ENCODE peak calls at places on chromosomes 2 and 18, in four cellular contexts. M, Z, C and W are unnamed samples.

GRCh38 chr18:24611075-24611474 is 150.6 kb downstream of the HRH4 start:
- DNase-seq in C (no peak), M (no peak), Z (peak), W (no peak)

GRCh38 chr2:288743-289361 is 961 bp upstream of the ALKAL2 start:
- DNase-seq in Z (no peak), M (no peak), C (no peak), W (no peak)

GRCh38 chr2:138029238-138029637 is 65.0 kb downstream of the HNMT start:
- DNase-seq in M (no peak), C (no peak), Z (no peak), W (no peak)

GRCh38 chr2:50476174-50476573 is 555.8 kb downstream of the NRXN1 start:
- DNase-seq in Z (no peak), C (no peak), M (no peak), W (no peak)

GRCh38 chr2:43255249-43255960 is 29.0 kb upstream of the ZFP36L2 start:
- DNase-seq in M (no peak), C (peak), Z (no peak), W (no peak)

GRCh38 chr2:125471963-125472362 is 1184.0 kb upstream of the GYPC start:
- DNase-seq in M (no peak), C (peak), Z (peak), W (no peak)

GRCh38 chr2:144519934-144520717 is at the start of gene ZEB2:
- DNase-seq in C (peak), Z (peak), M (peak), W (no peak)

GRCh38 chr2:158071018-158071417 is 30.7 kb upstream of the UPP2 start:
- DNase-seq in Z (no peak), M (no peak), C (no peak), W (no peak)

GRCh38 chr2:102271844-102272243 is 39.5 kb upstream of the IL1RL1 start:
- DNase-seq in Z (no peak), C (no peak), M (no peak), W (no peak)

GRCh38 chr2:100767810-100768806 is 51.8 kb upstream of the NPAS2 start:
- DNase-seq in C (peak), Z (no peak), M (no peak), W (no peak)

GRCh38 chr2:162126145-162126926 is 25.7 kb downstream of the GCG start:
- DNase-seq in M (no peak), Z (no peak), C (no peak), W (peak)

GRCh38 chr2:157246212-157247067 is 11.1 kb upstream of the GALNT5 start:
- DNase-seq in C (no peak), Z (no peak), M (no peak), W (peak)

GRCh38 chr2:101328474-101329007 is 20.0 kb upstream of the RNF149 start:
- DNase-seq in C (no peak), M (no peak), Z (no peak), W (peak)

GRCh38 chr2:129929321-129930290 is 49.9 kb upstream of the RAB6C start:
- DNase-seq in C (no peak), M (no peak), Z (peak), W (no peak)

GRCh38 chr2:45874324-45874723 is 222.8 kb downstream of the PRKCE start:
- DNase-seq in C (no peak), Z (no peak), M (no peak), W (no peak)

GRCh38 chr2:127721311-127721977 is 20.1 kb downstream of the SFT2D3 start:
- DNase-seq in C (no peak), Z (no peak), M (no peak), W (no peak)

GRCh38 chr18:22560797-22561196 is 143.1 kb upstream of the CTAGE1 start:
- DNase-seq in Z (no peak), M (no peak), C (no peak), W (no peak)
- H3K9ac ChIP-seq in Z (no peak), M (no peak), C (no peak), W (no peak)

GRCh38 chr2:48734576-48735303 is 20.8 kb downstream of the LHCGR start:
- DNase-seq in Z (no peak), C (no peak), M (no peak), W (no peak)
- TF ChIP-seq HDAC6 in Z (no peak), C (no peak), M (no peak), W (no peak)

DNA sequence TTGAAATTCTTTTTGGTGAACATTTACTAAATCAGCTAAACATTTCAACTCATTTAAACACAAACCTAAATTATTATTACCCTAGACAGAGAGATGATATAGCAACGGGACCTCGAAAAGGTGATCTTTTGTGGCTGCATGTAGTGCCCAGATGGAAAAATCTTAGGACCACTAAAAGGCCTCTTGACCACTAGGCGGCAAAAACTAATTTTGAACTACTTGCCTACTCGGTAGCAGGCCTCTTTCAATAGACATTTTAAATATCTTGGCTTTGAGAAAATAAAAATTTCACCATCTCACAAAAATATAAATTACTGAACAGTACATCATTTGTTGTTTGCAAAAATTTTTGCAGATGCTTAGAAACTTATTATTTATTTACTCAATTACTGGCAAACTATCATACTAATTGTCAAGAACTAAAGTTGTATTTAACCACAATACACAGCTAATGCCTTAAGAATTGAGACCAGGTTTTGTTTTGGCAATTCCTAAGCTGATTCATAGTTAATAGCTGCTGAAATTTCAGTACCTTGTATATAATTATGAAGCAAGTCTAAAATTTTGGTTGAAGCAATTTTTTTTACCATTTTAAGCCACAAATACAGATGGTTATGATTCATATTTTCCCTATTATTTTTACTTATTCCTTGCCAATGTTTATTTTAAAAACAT is 9.4 kb downstream of the COL3A1 start:
- DNase-seq in M (no peak), C (peak), Z (no peak), W (no peak)
- H3K9ac ChIP-seq in M (no peak), C (no peak), Z (no peak), W (no peak)

DNA sequence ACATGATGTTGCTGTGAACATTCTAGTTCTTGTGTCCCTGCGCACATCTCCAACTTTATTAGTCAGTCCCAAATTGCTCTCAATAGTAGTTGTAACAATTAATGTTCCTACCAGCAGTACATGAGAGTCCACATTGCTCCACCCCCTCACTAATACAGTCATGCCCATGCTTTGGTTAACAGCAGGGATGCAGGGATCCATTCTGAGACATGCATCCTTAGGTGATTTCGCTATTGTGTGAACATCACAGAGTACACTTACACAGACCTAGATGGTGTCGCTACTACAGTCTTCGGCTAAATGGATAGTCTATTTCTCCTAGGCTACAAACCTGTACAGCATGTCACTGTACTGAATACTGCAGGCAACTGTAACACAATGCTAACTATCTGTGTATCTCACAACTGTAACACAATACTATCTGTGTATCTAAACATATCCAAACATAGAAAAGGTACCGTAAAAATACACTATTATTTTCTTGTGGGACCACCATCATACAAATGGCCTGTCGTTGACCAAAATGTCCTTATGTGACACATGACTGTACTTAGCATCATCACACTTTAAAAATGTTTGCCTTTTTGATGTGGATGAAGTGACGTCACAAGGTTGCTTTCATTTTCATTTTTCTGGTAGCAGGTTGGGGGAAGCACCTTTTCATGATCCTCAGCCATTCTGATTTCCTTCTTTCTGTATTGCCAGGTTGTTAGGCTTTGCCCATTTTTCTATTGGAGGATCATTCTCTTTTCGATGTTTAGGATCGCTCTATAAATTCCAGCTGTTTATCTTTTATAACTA is 82.9 kb upstream of the RNF152 start:
- DNase-seq in M (no peak), C (no peak), Z (no peak), W (no peak)
- TF ChIP-seq HDAC6 in M (no peak), C (no peak), Z (no peak), W (no peak)